ENCODE peak calls at places on chromosomes 11 and 22, in six cellular contexts. T is WTC11, B is right atrium auricular region, P is mesothelial cell of epicardium, M is neural progenitor cell, Y is MCF 10A. H is an unnamed sample.

GRCh38 chr22:42630901-42631602 is 9.3 kb downstream of the ATP5MGL start:
- DNase-seq in Y (no peak), B (no peak), T (no peak), M (no peak), P (no peak), H (no peak)

GRCh38 chr11:62839050-62840015 is at the start of gene WDR74:
- DNase-seq in Y (peak; percentile 91), P (peak; percentile 67), B (peak; percentile 94), M (peak; percentile 93), T (peak; percentile 87), H (peak; percentile 84)

GRCh38 chr11:19259487-19260345 is 19.0 kb upstream of the E2F8 start:
- DNase-seq in P (no peak), Y (peak; percentile 65), T (peak; percentile 76), B (peak; percentile 79), M (peak; percentile 68), H (peak; percentile 45)

GRCh38 chr11:128198206-128198605 is 389.2 kb downstream of the ETS1 start:
- DNase-seq in P (no peak), M (no peak), B (no peak), Y (no peak), T (no peak), H (no peak)

GRCh38 chr22:20550057-20550817 is 42.8 kb downstream of the MED15 start:
- DNase-seq in P (no peak), T (no peak), B (no peak), M (no peak), Y (no peak), H (no peak)

GRCh38 chr11:12111482-12112149 is 1.2 kb downstream of the MICAL2 start:
- DNase-seq in T (no peak), B (no peak), Y (no peak), M (peak; percentile 24), P (no peak), H (no peak)

GRCh38 chr22:19870153-19871022 is 15.7 kb upstream of the GNB1L start:
- DNase-seq in M (no peak), T (no peak), P (peak; percentile 18), B (no peak), Y (no peak), H (no peak)

GRCh38 chr11:122917311-122917710 is 34.8 kb downstream of the JHY start:
- DNase-seq in B (no peak), T (no peak), M (no peak), P (no peak), Y (peak; percentile 84), H (no peak)

GRCh38 chr11:77187105-77187750 is 59.2 kb downstream of the MYO7A start:
- DNase-seq in B (no peak), Y (no peak), P (no peak), M (no peak), T (no peak), H (no peak)

GRCh38 chr11:64879226-64879900 is 942 bp upstream of the EHD1 start:
- DNase-seq in B (no peak), P (no peak), T (no peak), Y (no peak), M (no peak), H (no peak)

GRCh38 chr22:20933910-20934309 is 16.7 kb downstream of the CRKL start:
- DNase-seq in P (no peak), M (no peak), T (no peak), Y (no peak), B (no peak), H (no peak)

GRCh38 chr11:2581151-2581930 is 118.5 kb downstream of the KCNQ1OT1 start:
- DNase-seq in M (no peak), Y (no peak), T (peak; percentile 7), P (peak; percentile 14), B (no peak), H (peak; percentile 11)

GRCh38 chr11:13184295-13184794 is 93.2 kb upstream of the BMAL1 start:
- DNase-seq in M (no peak), B (no peak), T (no peak), Y (no peak), P (no peak), H (no peak)

GRCh38 chr11:13183826-13184196 is 93.8 kb upstream of the BMAL1 start:
- DNase-seq in B (no peak), Y (no peak), P (no peak), M (no peak), T (no peak), H (no peak)

GRCh38 chr11:13188179-13188578 is 89.4 kb upstream of the BMAL1 start:
- DNase-seq in P (no peak), M (no peak), Y (no peak), B (no peak), T (no peak), H (no peak)

GRCh38 chr11:13183094-13183825 is 94.3 kb upstream of the BMAL1 start:
- DNase-seq in Y (peak; percentile 53), P (no peak), B (no peak), M (peak; percentile 21), T (no peak), H (no peak)
- TF ChIP-seq CTCF in Y (peak; percentile 40), P (peak; percentile 50), B (peak; percentile 55), M (peak; percentile 55), T (peak; percentile 8), H (no peak)

DNA sequence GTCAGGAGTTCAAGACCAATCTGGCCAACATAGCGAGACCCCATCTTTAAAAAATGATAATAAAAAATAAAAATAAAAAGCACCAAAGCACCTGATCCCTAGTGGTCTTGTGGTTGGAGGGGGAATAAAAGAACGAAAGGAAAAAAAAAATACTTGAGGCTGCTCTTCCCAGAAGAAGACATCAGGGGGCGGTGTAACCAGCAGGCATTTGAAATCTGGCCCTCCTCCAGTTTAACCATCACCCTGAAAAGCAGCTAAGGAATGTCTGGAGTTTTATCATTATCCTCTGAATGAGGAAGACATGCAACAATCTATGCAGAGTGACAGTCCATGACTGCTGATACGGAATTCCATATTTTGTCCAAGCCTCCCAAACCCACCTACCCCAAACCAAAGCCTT is 5.6 kb upstream of the KCTD17 start:
- DNase-seq in M (peak; percentile 50), B (no peak), P (no peak), Y (peak; percentile 31), T (no peak), H (no peak)
- TF ChIP-seq CTCF in M (peak; percentile 71), B (no peak), P (peak; percentile 52), Y (peak; percentile 44), T (peak; percentile 40), H (no peak)

DNA sequence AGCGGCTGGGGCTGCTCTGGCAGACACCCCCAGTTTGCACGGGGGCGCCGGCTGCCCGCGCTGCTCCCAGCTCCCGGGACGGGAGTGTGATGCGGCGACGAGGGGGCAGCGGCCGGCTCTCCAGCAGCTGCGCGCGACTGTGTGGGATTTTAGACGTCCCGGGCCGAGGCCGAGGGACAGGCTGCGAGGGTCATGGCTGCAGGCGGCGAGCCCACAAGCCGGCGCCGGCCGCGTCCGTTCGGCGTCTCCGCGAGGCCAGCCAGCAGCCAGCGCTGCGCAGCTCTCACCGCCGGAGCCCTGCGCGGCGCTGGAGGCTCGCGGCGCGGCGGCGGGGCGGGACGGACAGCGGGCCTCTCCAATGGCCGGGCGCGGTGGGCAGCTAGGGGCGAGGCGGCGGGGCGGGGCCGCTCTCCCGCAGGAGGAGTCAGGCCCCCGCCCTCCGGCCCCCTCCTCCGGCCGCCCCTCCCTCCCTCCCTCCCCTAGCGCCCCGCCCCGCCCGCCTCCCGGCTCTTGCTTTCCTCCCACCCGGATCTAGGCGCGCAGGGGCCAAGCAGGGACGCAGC is at the start of gene FZD4:
- DNase-seq in B (peak; percentile 85), M (peak; percentile 97), P (peak; percentile 92), T (peak; percentile 91), Y (peak; percentile 89), H (peak; percentile 50)
- TF ChIP-seq CTCF in B (no peak), M (no peak), P (no peak), T (no peak), Y (no peak), H (no peak)

DNA sequence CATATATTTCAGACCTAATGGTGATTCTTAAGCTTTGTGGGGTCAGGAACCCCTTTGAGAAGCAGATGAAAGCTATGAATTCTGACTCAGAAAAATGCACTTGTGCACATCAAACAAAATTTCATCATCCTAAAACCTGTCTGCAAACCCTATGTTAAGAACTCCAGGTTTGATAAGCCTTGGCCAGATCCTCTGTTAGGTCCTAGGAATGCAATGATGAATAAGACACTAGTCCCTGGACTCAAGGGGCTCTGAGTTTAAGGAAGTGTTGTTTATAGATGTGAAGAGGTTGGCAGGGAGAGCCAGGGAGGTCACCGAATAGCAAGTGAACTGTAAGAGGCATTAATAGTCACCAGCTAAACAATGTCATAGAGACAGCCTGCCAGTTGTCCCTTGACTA is 103.2 kb downstream of the SPON1 start:
- DNase-seq in M (no peak), B (no peak), T (no peak), Y (no peak), P (no peak), H (no peak)
- TF ChIP-seq CTCF in M (no peak), B (no peak), T (no peak), Y (no peak), P (no peak), H (no peak)

DNA sequence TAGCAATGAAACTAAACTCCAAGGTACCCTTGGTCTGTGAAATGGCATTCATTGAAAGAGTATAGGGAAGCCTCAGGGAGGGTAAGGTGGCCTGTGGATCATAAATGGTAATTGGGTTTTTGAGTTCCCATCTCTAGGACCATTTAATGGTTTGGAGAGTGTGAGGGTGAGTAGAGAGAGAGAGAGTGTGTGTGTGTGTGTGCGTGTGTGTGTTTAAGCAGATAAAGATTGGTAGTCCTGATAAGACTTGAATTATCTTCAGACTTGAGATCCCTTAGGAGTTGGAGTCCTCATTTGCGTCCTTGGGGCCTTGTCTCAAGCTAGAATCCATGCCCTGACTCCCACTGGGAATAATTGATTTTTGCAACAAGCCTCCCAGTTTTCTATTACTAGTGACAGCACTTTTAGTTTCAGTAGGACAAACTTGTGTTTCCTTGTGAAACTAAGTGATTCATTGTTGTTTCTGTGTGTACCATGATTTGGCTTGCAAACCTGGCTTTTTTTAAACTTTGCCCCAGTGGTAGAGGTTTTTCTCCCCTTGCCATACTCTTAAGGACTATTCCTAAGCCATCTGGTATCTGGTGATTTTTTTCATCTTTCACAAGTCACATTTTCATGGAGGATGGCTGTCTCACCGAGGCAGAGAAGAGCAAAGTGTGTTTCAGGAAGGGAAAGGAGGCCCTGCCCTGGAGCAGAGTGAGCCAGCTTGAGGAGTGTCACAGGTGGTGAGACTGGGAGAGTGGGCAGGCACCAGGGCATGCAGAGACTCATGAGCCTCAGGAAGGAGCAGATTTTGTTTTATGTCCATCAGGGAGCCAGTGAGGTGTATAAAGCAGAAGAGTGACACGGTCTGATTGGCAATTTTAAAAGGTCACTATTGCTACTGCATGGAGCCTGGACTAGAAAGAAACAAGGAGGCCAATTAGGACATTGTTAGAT is 26.7 kb downstream of the ALKBH3 start:
- DNase-seq in P (no peak), M (no peak), Y (no peak), B (no peak), T (no peak), H (no peak)
- TF ChIP-seq CTCF in P (no peak), M (no peak), Y (no peak), B (no peak), T (no peak), H (no peak)

DNA sequence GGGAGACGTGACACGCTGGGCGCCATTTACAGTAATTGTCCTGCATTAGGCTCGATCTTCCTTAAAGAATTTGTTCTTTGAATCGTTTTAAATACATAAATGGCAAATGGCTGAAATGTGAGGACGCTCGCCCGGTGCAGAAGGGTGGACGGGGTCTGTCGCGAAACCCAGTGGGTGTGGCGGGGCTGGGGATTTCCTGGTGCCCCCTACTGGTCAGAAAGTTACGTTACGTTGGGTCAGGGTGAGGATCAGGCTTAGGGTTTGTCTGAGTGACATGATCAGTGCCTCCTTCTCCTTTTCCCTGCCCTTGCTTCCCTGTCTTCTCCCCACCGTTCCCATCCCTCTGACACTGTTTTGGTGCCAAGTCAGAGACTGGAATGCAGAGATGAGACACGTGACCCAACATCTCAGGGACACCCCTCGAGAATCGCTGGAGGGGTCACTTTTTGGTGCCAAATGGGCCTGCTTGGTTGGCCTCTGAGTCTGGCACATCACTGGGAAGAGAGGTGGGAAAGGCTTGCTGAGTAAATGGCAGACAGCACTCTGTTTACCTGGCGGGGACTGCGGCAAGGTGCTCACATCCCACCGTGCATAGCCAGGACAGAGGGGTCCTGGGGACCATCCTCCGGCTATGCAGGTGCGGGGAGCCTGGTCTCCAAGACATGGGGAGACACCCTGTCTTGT is 1107.6 kb downstream of the BRD1 start:
- DNase-seq in M (peak; percentile 31), P (no peak), B (no peak), Y (no peak), T (peak; percentile 71), H (no peak)
- TF ChIP-seq CTCF in M (peak; percentile 53), P (peak; percentile 28), B (no peak), Y (no peak), T (peak; percentile 63), H (no peak)

H was measured in activated B cell treated with CpG ODN at 0.5 μM for 24 hours.